ENCODE peak calls at places on chromosome 19, in seven cellular contexts. H is lung microvascular endothelial cell; I is EH; T is effector memory CD4-positive, alpha-beta T cell; N is NCI-H1417; U is mammary epithelial cell; K is stimulated activated CD8-positive, alpha-beta memory T cell treated with anti-CD3 and anti-CD28 coated beads, Interleukin-2, amount 100 ng/mL, for 1 hour. E is an unnamed sample.

GRCh38 chr19:34402074-34402600 is 2.1 kb upstream of the PDCD2L start:
- DNase-seq in I (no peak), T (no peak), U (no peak), H (no peak), N (no peak), K (no peak), E (no peak)

GRCh38 chr19:45752639-45753038 is 16.4 kb downstream of the SIX5 start:
- DNase-seq in N (no peak), U (peak), K (no peak), I (no peak), H (no peak), T (no peak), E (no peak)

GRCh38 chr19:49020342-49020741 is 3.5 kb upstream of the LHB start:
- DNase-seq in T (no peak), U (no peak), H (no peak), N (no peak), K (no peak), I (no peak), E (no peak)

GRCh38 chr19:15934332-15935078 is at the start of gene CYP4F11:
- DNase-seq in I (no peak), U (peak), N (no peak), T (no peak), K (no peak), H (peak), E (no peak)

GRCh38 chr19:35114656-35115537 is 726 bp upstream of the FXYD3 start:
- DNase-seq in N (peak), I (peak), T (peak), H (peak), K (peak), U (peak), E (peak)

GRCh38 chr19:45782820-45783785 is 813 bp upstream of the DMPK start:
- DNase-seq in H (no peak), U (peak), I (peak), T (no peak), K (no peak), N (no peak), E (no peak)

GRCh38 chr19:6271721-6272410 is 7.9 kb downstream of the MLLT1 start:
- DNase-seq in H (peak), K (no peak), I (peak), N (no peak), U (no peak), T (no peak), E (no peak)

GRCh38 chr19:41910992-41911888 is 17.0 kb downstream of the ERFL start:
- DNase-seq in U (no peak), K (no peak), T (no peak), H (no peak), N (no peak), I (no peak), E (no peak)

GRCh38 chr19:4064073-4064550 is 2.6 kb downstream of the ZBTB7A start:
- DNase-seq in T (no peak), H (peak), K (no peak), U (no peak), N (peak), I (peak), E (no peak)

GRCh38 chr19:38932425-38933179 is 1.9 kb downstream of the MRPS12 start:
- DNase-seq in K (no peak), N (no peak), I (peak), T (no peak), H (peak), U (no peak), E (no peak)